ENCODE peak calls at places on chromosomes 12 and 14, in nine cellular contexts. One of them, this sample, is unnamed.
A peak's percentile ranks its signal among the peaks of the same experiment; 100 is the strongest.

GRCh38 chr14:75278422-75279152 is at the start of gene FOS:
- DNase-seq in RWPE1: peak; percentile 99
- DNase-seq in T47D: peak; percentile 97
- DNase-seq in anterior cingulate cortex: peak; percentile 97
- DNase-seq in heart right ventricle: peak; percentile 96
- DNase-seq in fibroblast of the aortic adventitia: peak; percentile 97
- DNase-seq in osteoblast: peak; percentile 99
- DNase-seq in B cell: peak; percentile 95
- DNase-seq in neural crest cell: peak; percentile 79
- DNase-seq in this sample: peak; percentile 95

GRCh38 chr14:54652890-54653201 is 85.9 kb downstream of the SAMD4A start:
- DNase-seq in neural crest cell: no peak
- DNase-seq in heart right ventricle: no peak
- DNase-seq in anterior cingulate cortex: no peak
- DNase-seq in RWPE1: no peak
- DNase-seq in osteoblast: no peak
- DNase-seq in T47D: peak; percentile 35
- DNase-seq in fibroblast of the aortic adventitia: no peak
- DNase-seq in B cell: no peak
- DNase-seq in this sample: no peak

GRCh38 chr12:121227294-121227693 is 17.4 kb downstream of the P2RX4 start:
- DNase-seq in fibroblast of the aortic adventitia: no peak
- DNase-seq in anterior cingulate cortex: no peak
- DNase-seq in B cell: peak; percentile 37
- DNase-seq in heart right ventricle: no peak
- DNase-seq in T47D: peak; percentile 99
- DNase-seq in osteoblast: peak; percentile 41
- DNase-seq in neural crest cell: no peak
- DNase-seq in RWPE1: peak; percentile 71
- DNase-seq in this sample: no peak

GRCh38 chr12:45725631-45726593 is 3.6 kb upstream of the ARID2 start:
- DNase-seq in osteoblast: peak; percentile 77
- DNase-seq in T47D: peak; percentile 71
- DNase-seq in heart right ventricle: peak; percentile 36
- DNase-seq in fibroblast of the aortic adventitia: peak; percentile 61
- DNase-seq in RWPE1: peak; percentile 45
- DNase-seq in B cell: peak; percentile 57
- DNase-seq in neural crest cell: peak; percentile 12
- DNase-seq in anterior cingulate cortex: no peak
- DNase-seq in this sample: no peak

GRCh38 chr12:49331360-49332222 is 5.4 kb downstream of the C1QL4 start:
- DNase-seq in heart right ventricle: peak; percentile 61
- DNase-seq in RWPE1: peak; percentile 72
- DNase-seq in anterior cingulate cortex: peak; percentile 17
- DNase-seq in neural crest cell: peak; percentile 57
- DNase-seq in T47D: peak; percentile 85
- DNase-seq in osteoblast: peak; percentile 99
- DNase-seq in B cell: peak; percentile 24
- DNase-seq in fibroblast of the aortic adventitia: peak; percentile 73
- DNase-seq in this sample: peak; percentile 79

GRCh38 chr12:103924761-103925641 is 5.2 kb upstream of the HSP90B1 start:
- DNase-seq in anterior cingulate cortex: no peak
- DNase-seq in RWPE1: peak; percentile 4
- DNase-seq in osteoblast: peak; percentile 72
- DNase-seq in neural crest cell: no peak
- DNase-seq in fibroblast of the aortic adventitia: peak; percentile 81
- DNase-seq in B cell: no peak
- DNase-seq in heart right ventricle: no peak
- DNase-seq in T47D: no peak
- DNase-seq in this sample: no peak

GRCh38 chr12:95838125-95838524 is 20.6 kb upstream of the SNRPF start:
- DNase-seq in osteoblast: no peak
- DNase-seq in fibroblast of the aortic adventitia: peak; percentile 50
- DNase-seq in neural crest cell: no peak
- DNase-seq in anterior cingulate cortex: no peak
- DNase-seq in heart right ventricle: no peak
- DNase-seq in T47D: no peak
- DNase-seq in RWPE1: no peak
- DNase-seq in B cell: no peak
- DNase-seq in this sample: no peak

GRCh38 chr12:127729381-127729780 is 537.6 kb upstream of the TMEM132C start:
- DNase-seq in T47D: no peak
- DNase-seq in B cell: no peak
- DNase-seq in RWPE1: no peak
- DNase-seq in fibroblast of the aortic adventitia: peak; percentile 15
- DNase-seq in osteoblast: no peak
- DNase-seq in anterior cingulate cortex: no peak
- DNase-seq in neural crest cell: no peak
- DNase-seq in heart right ventricle: no peak
- DNase-seq in this sample: no peak

GRCh38 chr14:33916663-33917565 is 34.0 kb downstream of the EGLN3 start:
- DNase-seq in neural crest cell: no peak
- DNase-seq in heart right ventricle: peak; percentile 45
- DNase-seq in fibroblast of the aortic adventitia: peak; percentile 59
- DNase-seq in anterior cingulate cortex: no peak
- DNase-seq in RWPE1: peak; percentile 12
- DNase-seq in osteoblast: no peak
- DNase-seq in B cell: no peak
- DNase-seq in T47D: no peak
- DNase-seq in this sample: no peak

GRCh38 chr12:53093777-53094393 is 3.6 kb upstream of the IGFBP6 start:
- DNase-seq in osteoblast: peak; percentile 11
- DNase-seq in T47D: peak; percentile 22
- DNase-seq in anterior cingulate cortex: no peak
- DNase-seq in heart right ventricle: no peak
- DNase-seq in RWPE1: no peak
- DNase-seq in B cell: no peak
- DNase-seq in fibroblast of the aortic adventitia: no peak
- DNase-seq in neural crest cell: no peak
- DNase-seq in this sample: peak; percentile 49

GRCh38 chr14:51889851-51890250 is 29.4 kb downstream of the GNG2 start:
- DNase-seq in fibroblast of the aortic adventitia: no peak
- DNase-seq in neural crest cell: no peak
- DNase-seq in T47D: no peak
- DNase-seq in B cell: no peak
- DNase-seq in heart right ventricle: no peak
- DNase-seq in anterior cingulate cortex: no peak
- DNase-seq in osteoblast: no peak
- DNase-seq in RWPE1: no peak
- DNase-seq in this sample: no peak

GRCh38 chr12:58967551-58967950 is 47.2 kb upstream of the LRIG3 start:
- DNase-seq in fibroblast of the aortic adventitia: peak; percentile 36
- DNase-seq in neural crest cell: no peak
- DNase-seq in RWPE1: no peak
- DNase-seq in anterior cingulate cortex: no peak
- DNase-seq in T47D: no peak
- DNase-seq in osteoblast: no peak
- DNase-seq in heart right ventricle: no peak
- DNase-seq in B cell: no peak
- DNase-seq in this sample: no peak

GRCh38 chr12:124507188-124508109 is 60.0 kb downstream of the NCOR2 start:
- DNase-seq in osteoblast: no peak
- DNase-seq in anterior cingulate cortex: no peak
- DNase-seq in fibroblast of the aortic adventitia: peak; percentile 36
- DNase-seq in RWPE1: no peak
- DNase-seq in heart right ventricle: peak; percentile 85
- DNase-seq in neural crest cell: no peak
- DNase-seq in T47D: no peak
- DNase-seq in B cell: no peak
- DNase-seq in this sample: no peak

GRCh38 chr12:112105891-112106290 is 2.7 kb downstream of the NAA25 start:
- DNase-seq in osteoblast: no peak
- DNase-seq in T47D: no peak
- DNase-seq in fibroblast of the aortic adventitia: no peak
- DNase-seq in RWPE1: no peak
- DNase-seq in B cell: no peak
- DNase-seq in heart right ventricle: no peak
- DNase-seq in anterior cingulate cortex: no peak
- DNase-seq in neural crest cell: no peak
- DNase-seq in this sample: no peak